ENCODE peak calls at places on chromosomes 5 and 9, in seven cellular contexts. J, M, O, T, W, X and L are unnamed samples.

GRCh38 chr5:149828161-149829011 is 98.3 kb downstream of the PPARGC1B start:
- DNase-seq in O (peak; percentile 54), X (peak; percentile 89), J (peak; percentile 78), W (peak; percentile 45), T (peak; percentile 50), M (peak; percentile 66), L (peak; percentile 94)

GRCh38 chr5:66633754-66634153 is 37.6 kb downstream of the MAST4 start:
- DNase-seq in T (no peak), M (no peak), J (peak; percentile 19), O (peak; percentile 47), W (peak; percentile 74), X (peak; percentile 95), L (no peak)

GRCh38 chr5:115657125-115657882 is 31.5 kb upstream of the TMED7 start:
- DNase-seq in M (no peak), W (no peak), T (no peak), O (no peak), X (no peak), J (no peak), L (no peak)

GRCh38 chr9:91571036-91571435 is 147.4 kb upstream of the NFIL3 start:
- DNase-seq in O (no peak), J (no peak), T (no peak), M (no peak), W (no peak), X (no peak), L (no peak)

GRCh38 chr5:158860706-158861105 is 239.0 kb downstream of the EBF1 start:
- DNase-seq in W (no peak), J (no peak), X (no peak), M (no peak), O (no peak), T (no peak), L (no peak)

GRCh38 chr5:62305358-62305714 is 670 bp upstream of the KIF2A start:
- DNase-seq in J (no peak), M (no peak), O (no peak), X (no peak), W (no peak), T (no peak), L (no peak)

GRCh38 chr9:8924529-8924928 is 1125.0 kb upstream of the DMAC1 start:
- DNase-seq in X (peak; percentile 41), O (no peak), T (no peak), J (no peak), W (no peak), M (no peak), L (no peak)

GRCh38 chr9:94538908-94539307 is 16.0 kb upstream of the PCAT7 start:
- DNase-seq in T (no peak), J (no peak), O (no peak), X (no peak), W (no peak), M (no peak), L (no peak)

GRCh38 chr5:138664276-138664943 is 88.8 kb upstream of the CTNNA1 start:
- DNase-seq in M (no peak), T (no peak), W (peak; percentile 85), O (no peak), J (no peak), X (peak; percentile 90), L (no peak)

GRCh38 chr5:23412011-23412410 is 95.4 kb upstream of the PRDM9 start:
- DNase-seq in O (no peak), M (no peak), J (no peak), X (peak; percentile 48), T (no peak), W (no peak), L (no peak)

GRCh38 chr9:22211588-22212360 is 202.7 kb upstream of the CDKN2B start:
- DNase-seq in T (no peak), J (no peak), M (no peak), W (no peak), X (no peak), O (no peak), L (peak; percentile 87)

GRCh38 chr9:131263701-131264100 is 12.6 kb downstream of the FAM78A start:
- DNase-seq in X (no peak), W (no peak), T (no peak), M (no peak), O (no peak), J (no peak), L (no peak)

GRCh38 chr5:151721087-151721646 is 34.5 kb upstream of the SPARC start:
- DNase-seq in W (no peak), J (no peak), X (no peak), O (no peak), T (no peak), M (no peak), L (no peak)

GRCh38 chr5:85293139-85293785 is 908.6 kb upstream of the EDIL3 start:
- DNase-seq in X (no peak), M (no peak), T (no peak), O (no peak), J (no peak), W (no peak), L (no peak)

GRCh38 chr5:13553896-13554295 is 390.6 kb downstream of the DNAH5 start:
- DNase-seq in M (no peak), J (peak; percentile 7), X (no peak), W (no peak), O (no peak), T (no peak), L (no peak)